ENCODE peak calls at places on chromosomes 3 and 15, in ten cellular contexts. One of them, this sample, is unnamed.

GRCh38 chr3:171262431-171262830 is 197.8 kb downstream of the TNIK start:
- DNase-seq in stimulated activated CD8-positive, alpha-beta memory T cell treated with anti-CD3 and anti-CD28 coated beads, Interleukin-2, amount 100 ng/mL, for 48 hours: no peak
- DNase-seq in NB4: no peak
- DNase-seq in Kasumi-1: no peak
- DNase-seq in breast epithelium: no peak
- DNase-seq in hippocampal formation: no peak
- DNase-seq in stimulated activated CD4-positive, alpha-beta T cell treated with anti-CD3 and anti-CD28 coated beads, Interleukin-1b, Interleukin-23, amount 100 ng/mL, for 4 hours: no peak
- DNase-seq in GM20000: no peak
- DNase-seq in left colon: no peak
- DNase-seq in MM.1S: no peak
- DNase-seq in this sample: no peak

GRCh38 chr15:84398763-84399701 is 163.5 kb downstream of the GOLGA6L4 start:
- DNase-seq in NB4: peak
- DNase-seq in hippocampal formation: no peak
- DNase-seq in stimulated activated CD4-positive, alpha-beta T cell treated with anti-CD3 and anti-CD28 coated beads, Interleukin-1b, Interleukin-23, amount 100 ng/mL, for 4 hours: no peak
- DNase-seq in left colon: no peak
- DNase-seq in GM20000: no peak
- DNase-seq in breast epithelium: peak
- DNase-seq in stimulated activated CD8-positive, alpha-beta memory T cell treated with anti-CD3 and anti-CD28 coated beads, Interleukin-2, amount 100 ng/mL, for 48 hours: no peak
- DNase-seq in Kasumi-1: no peak
- DNase-seq in MM.1S: no peak
- DNase-seq in this sample: no peak

GRCh38 chr3:193605876-193606275 is 12.9 kb downstream of the OPA1 start:
- DNase-seq in Kasumi-1: peak
- DNase-seq in MM.1S: peak
- DNase-seq in stimulated activated CD4-positive, alpha-beta T cell treated with anti-CD3 and anti-CD28 coated beads, Interleukin-1b, Interleukin-23, amount 100 ng/mL, for 4 hours: peak
- DNase-seq in breast epithelium: peak
- DNase-seq in GM20000: peak
- DNase-seq in stimulated activated CD8-positive, alpha-beta memory T cell treated with anti-CD3 and anti-CD28 coated beads, Interleukin-2, amount 100 ng/mL, for 48 hours: no peak
- DNase-seq in NB4: peak
- DNase-seq in left colon: peak
- DNase-seq in hippocampal formation: peak
- DNase-seq in this sample: peak

GRCh38 chr3:32194653-32195052 is 43.8 kb upstream of the CMTM8 start:
- DNase-seq in MM.1S: no peak
- DNase-seq in breast epithelium: no peak
- DNase-seq in NB4: no peak
- DNase-seq in GM20000: no peak
- DNase-seq in Kasumi-1: no peak
- DNase-seq in stimulated activated CD4-positive, alpha-beta T cell treated with anti-CD3 and anti-CD28 coated beads, Interleukin-1b, Interleukin-23, amount 100 ng/mL, for 4 hours: no peak
- DNase-seq in stimulated activated CD8-positive, alpha-beta memory T cell treated with anti-CD3 and anti-CD28 coated beads, Interleukin-2, amount 100 ng/mL, for 48 hours: no peak
- DNase-seq in hippocampal formation: no peak
- DNase-seq in left colon: no peak
- DNase-seq in this sample: no peak

GRCh38 chr3:34132069-34132677 is 333.7 kb downstream of the PDCD6IP start:
- DNase-seq in NB4: no peak
- DNase-seq in breast epithelium: no peak
- DNase-seq in left colon: no peak
- DNase-seq in stimulated activated CD4-positive, alpha-beta T cell treated with anti-CD3 and anti-CD28 coated beads, Interleukin-1b, Interleukin-23, amount 100 ng/mL, for 4 hours: no peak
- DNase-seq in stimulated activated CD8-positive, alpha-beta memory T cell treated with anti-CD3 and anti-CD28 coated beads, Interleukin-2, amount 100 ng/mL, for 48 hours: no peak
- DNase-seq in GM20000: no peak
- DNase-seq in MM.1S: no peak
- DNase-seq in Kasumi-1: peak
- DNase-seq in hippocampal formation: peak
- DNase-seq in this sample: no peak

GRCh38 chr3:177905173-177905894 is 630.9 kb upstream of the KCNMB2 start:
- DNase-seq in NB4: no peak
- DNase-seq in breast epithelium: no peak
- DNase-seq in MM.1S: no peak
- DNase-seq in Kasumi-1: no peak
- DNase-seq in GM20000: no peak
- DNase-seq in left colon: no peak
- DNase-seq in stimulated activated CD8-positive, alpha-beta memory T cell treated with anti-CD3 and anti-CD28 coated beads, Interleukin-2, amount 100 ng/mL, for 48 hours: no peak
- DNase-seq in stimulated activated CD4-positive, alpha-beta T cell treated with anti-CD3 and anti-CD28 coated beads, Interleukin-1b, Interleukin-23, amount 100 ng/mL, for 4 hours: no peak
- DNase-seq in hippocampal formation: peak
- DNase-seq in this sample: no peak

GRCh38 chr3:114551770-114552526 is 258.1 kb downstream of the TIGIT start:
- DNase-seq in left colon: no peak
- DNase-seq in GM20000: no peak
- DNase-seq in breast epithelium: no peak
- DNase-seq in stimulated activated CD8-positive, alpha-beta memory T cell treated with anti-CD3 and anti-CD28 coated beads, Interleukin-2, amount 100 ng/mL, for 48 hours: no peak
- DNase-seq in hippocampal formation: no peak
- DNase-seq in MM.1S: no peak
- DNase-seq in NB4: no peak
- DNase-seq in Kasumi-1: no peak
- DNase-seq in stimulated activated CD4-positive, alpha-beta T cell treated with anti-CD3 and anti-CD28 coated beads, Interleukin-1b, Interleukin-23, amount 100 ng/mL, for 4 hours: no peak
- DNase-seq in this sample: no peak

GRCh38 chr15:57251941-57252340 is 124.4 kb upstream of the CGNL1 start:
- DNase-seq in stimulated activated CD4-positive, alpha-beta T cell treated with anti-CD3 and anti-CD28 coated beads, Interleukin-1b, Interleukin-23, amount 100 ng/mL, for 4 hours: no peak
- DNase-seq in breast epithelium: no peak
- DNase-seq in left colon: no peak
- DNase-seq in stimulated activated CD8-positive, alpha-beta memory T cell treated with anti-CD3 and anti-CD28 coated beads, Interleukin-2, amount 100 ng/mL, for 48 hours: no peak
- DNase-seq in hippocampal formation: no peak
- DNase-seq in GM20000: no peak
- DNase-seq in Kasumi-1: no peak
- DNase-seq in MM.1S: no peak
- DNase-seq in NB4: no peak
- DNase-seq in this sample: no peak

GRCh38 chr15:89114974-89115373 is 26.7 kb downstream of the ABHD2 start:
- DNase-seq in breast epithelium: no peak
- DNase-seq in GM20000: no peak
- DNase-seq in left colon: no peak
- DNase-seq in Kasumi-1: no peak
- DNase-seq in stimulated activated CD4-positive, alpha-beta T cell treated with anti-CD3 and anti-CD28 coated beads, Interleukin-1b, Interleukin-23, amount 100 ng/mL, for 4 hours: no peak
- DNase-seq in MM.1S: peak
- DNase-seq in NB4: no peak
- DNase-seq in stimulated activated CD8-positive, alpha-beta memory T cell treated with anti-CD3 and anti-CD28 coated beads, Interleukin-2, amount 100 ng/mL, for 48 hours: no peak
- DNase-seq in hippocampal formation: peak
- DNase-seq in this sample: no peak

GRCh38 chr3:150303776-150304175 is 104.3 kb upstream of the TSC22D2 start:
- DNase-seq in left colon: no peak
- DNase-seq in stimulated activated CD8-positive, alpha-beta memory T cell treated with anti-CD3 and anti-CD28 coated beads, Interleukin-2, amount 100 ng/mL, for 48 hours: no peak
- DNase-seq in stimulated activated CD4-positive, alpha-beta T cell treated with anti-CD3 and anti-CD28 coated beads, Interleukin-1b, Interleukin-23, amount 100 ng/mL, for 4 hours: no peak
- DNase-seq in GM20000: no peak
- DNase-seq in NB4: peak
- DNase-seq in MM.1S: peak
- DNase-seq in Kasumi-1: no peak
- DNase-seq in breast epithelium: no peak
- DNase-seq in hippocampal formation: no peak
- DNase-seq in this sample: peak

GRCh38 chr3:6326760-6327159 is 534.2 kb upstream of the GRM7 start:
- DNase-seq in GM20000: no peak
- DNase-seq in stimulated activated CD4-positive, alpha-beta T cell treated with anti-CD3 and anti-CD28 coated beads, Interleukin-1b, Interleukin-23, amount 100 ng/mL, for 4 hours: no peak
- DNase-seq in left colon: no peak
- DNase-seq in MM.1S: no peak
- DNase-seq in hippocampal formation: no peak
- DNase-seq in breast epithelium: no peak
- DNase-seq in stimulated activated CD8-positive, alpha-beta memory T cell treated with anti-CD3 and anti-CD28 coated beads, Interleukin-2, amount 100 ng/mL, for 48 hours: no peak
- DNase-seq in Kasumi-1: no peak
- DNase-seq in NB4: no peak
- DNase-seq in this sample: no peak

GRCh38 chr15:51260262-51260661 is 78.1 kb downstream of the CYP19A1 start:
- DNase-seq in Kasumi-1: no peak
- DNase-seq in GM20000: no peak
- DNase-seq in breast epithelium: no peak
- DNase-seq in stimulated activated CD8-positive, alpha-beta memory T cell treated with anti-CD3 and anti-CD28 coated beads, Interleukin-2, amount 100 ng/mL, for 48 hours: no peak
- DNase-seq in left colon: no peak
- DNase-seq in NB4: no peak
- DNase-seq in stimulated activated CD4-positive, alpha-beta T cell treated with anti-CD3 and anti-CD28 coated beads, Interleukin-1b, Interleukin-23, amount 100 ng/mL, for 4 hours: no peak
- DNase-seq in MM.1S: no peak
- DNase-seq in hippocampal formation: no peak
- DNase-seq in this sample: no peak

GRCh38 chr15:52423852-52424251 is 104.8 kb downstream of the MYO5A start:
- DNase-seq in GM20000: no peak
- DNase-seq in stimulated activated CD4-positive, alpha-beta T cell treated with anti-CD3 and anti-CD28 coated beads, Interleukin-1b, Interleukin-23, amount 100 ng/mL, for 4 hours: no peak
- DNase-seq in hippocampal formation: no peak
- DNase-seq in left colon: no peak
- DNase-seq in NB4: no peak
- DNase-seq in Kasumi-1: no peak
- DNase-seq in breast epithelium: no peak
- DNase-seq in stimulated activated CD8-positive, alpha-beta memory T cell treated with anti-CD3 and anti-CD28 coated beads, Interleukin-2, amount 100 ng/mL, for 48 hours: no peak
- DNase-seq in MM.1S: no peak
- DNase-seq in this sample: no peak

GRCh38 chr15:27676647-27677046 is 422.5 kb downstream of the OCA2 start:
- DNase-seq in stimulated activated CD8-positive, alpha-beta memory T cell treated with anti-CD3 and anti-CD28 coated beads, Interleukin-2, amount 100 ng/mL, for 48 hours: no peak
- DNase-seq in hippocampal formation: no peak
- DNase-seq in NB4: no peak
- DNase-seq in GM20000: no peak
- DNase-seq in MM.1S: no peak
- DNase-seq in Kasumi-1: no peak
- DNase-seq in stimulated activated CD4-positive, alpha-beta T cell treated with anti-CD3 and anti-CD28 coated beads, Interleukin-1b, Interleukin-23, amount 100 ng/mL, for 4 hours: no peak
- DNase-seq in breast epithelium: no peak
- DNase-seq in left colon: no peak
- DNase-seq in this sample: no peak

GRCh38 chr3:44418549-44418948 is 58.9 kb downstream of the ZNF445 start:
- DNase-seq in GM20000: no peak
- DNase-seq in MM.1S: no peak
- DNase-seq in left colon: no peak
- DNase-seq in stimulated activated CD8-positive, alpha-beta memory T cell treated with anti-CD3 and anti-CD28 coated beads, Interleukin-2, amount 100 ng/mL, for 48 hours: no peak
- DNase-seq in hippocampal formation: no peak
- DNase-seq in stimulated activated CD4-positive, alpha-beta T cell treated with anti-CD3 and anti-CD28 coated beads, Interleukin-1b, Interleukin-23, amount 100 ng/mL, for 4 hours: no peak
- DNase-seq in Kasumi-1: no peak
- DNase-seq in NB4: no peak
- DNase-seq in breast epithelium: no peak
- DNase-seq in this sample: no peak

GRCh38 chr3:169148448-169149348 is 514.8 kb downstream of the MECOM start:
- DNase-seq in stimulated activated CD4-positive, alpha-beta T cell treated with anti-CD3 and anti-CD28 coated beads, Interleukin-1b, Interleukin-23, amount 100 ng/mL, for 4 hours: no peak
- DNase-seq in left colon: no peak
- DNase-seq in hippocampal formation: no peak
- DNase-seq in Kasumi-1: no peak
- DNase-seq in GM20000: no peak
- DNase-seq in NB4: no peak
- DNase-seq in breast epithelium: no peak
- DNase-seq in stimulated activated CD8-positive, alpha-beta memory T cell treated with anti-CD3 and anti-CD28 coated beads, Interleukin-2, amount 100 ng/mL, for 48 hours: no peak
- DNase-seq in MM.1S: no peak
- DNase-seq in this sample: no peak

GRCh38 chr15:34610388-34610787 is 26.9 kb upstream of the GOLGA8B start:
- DNase-seq in left colon: no peak
- DNase-seq in stimulated activated CD4-positive, alpha-beta T cell treated with anti-CD3 and anti-CD28 coated beads, Interleukin-1b, Interleukin-23, amount 100 ng/mL, for 4 hours: no peak
- DNase-seq in MM.1S: peak
- DNase-seq in stimulated activated CD8-positive, alpha-beta memory T cell treated with anti-CD3 and anti-CD28 coated beads, Interleukin-2, amount 100 ng/mL, for 48 hours: no peak
- DNase-seq in hippocampal formation: no peak
- DNase-seq in Kasumi-1: peak
- DNase-seq in GM20000: no peak
- DNase-seq in NB4: peak
- DNase-seq in breast epithelium: no peak
- DNase-seq in this sample: peak

GRCh38 chr3:76122007-76122406 is 336.7 kb upstream of the ZNF717 start:
- DNase-seq in stimulated activated CD4-positive, alpha-beta T cell treated with anti-CD3 and anti-CD28 coated beads, Interleukin-1b, Interleukin-23, amount 100 ng/mL, for 4 hours: no peak
- DNase-seq in breast epithelium: no peak
- DNase-seq in NB4: peak
- DNase-seq in GM20000: no peak
- DNase-seq in left colon: no peak
- DNase-seq in MM.1S: no peak
- DNase-seq in hippocampal formation: no peak
- DNase-seq in stimulated activated CD8-positive, alpha-beta memory T cell treated with anti-CD3 and anti-CD28 coated beads, Interleukin-2, amount 100 ng/mL, for 48 hours: no peak
- DNase-seq in Kasumi-1: peak
- DNase-seq in this sample: peak

GRCh38 chr15:26449296-26449695 is 323.6 kb downstream of the GABRB3 start:
- DNase-seq in hippocampal formation: no peak
- DNase-seq in NB4: no peak
- DNase-seq in MM.1S: no peak
- DNase-seq in stimulated activated CD4-positive, alpha-beta T cell treated with anti-CD3 and anti-CD28 coated beads, Interleukin-1b, Interleukin-23, amount 100 ng/mL, for 4 hours: no peak
- DNase-seq in left colon: no peak
- DNase-seq in Kasumi-1: no peak
- DNase-seq in GM20000: no peak
- DNase-seq in breast epithelium: no peak
- DNase-seq in stimulated activated CD8-positive, alpha-beta memory T cell treated with anti-CD3 and anti-CD28 coated beads, Interleukin-2, amount 100 ng/mL, for 48 hours: no peak
- DNase-seq in this sample: no peak

GRCh38 chr15:99970891-99971330 is 237.7 kb upstream of the LYSMD4 start:
- DNase-seq in stimulated activated CD4-positive, alpha-beta T cell treated with anti-CD3 and anti-CD28 coated beads, Interleukin-1b, Interleukin-23, amount 100 ng/mL, for 4 hours: no peak
- DNase-seq in hippocampal formation: no peak
- DNase-seq in left colon: no peak
- DNase-seq in GM20000: no peak
- DNase-seq in MM.1S: no peak
- DNase-seq in Kasumi-1: no peak
- DNase-seq in NB4: no peak
- DNase-seq in stimulated activated CD8-positive, alpha-beta memory T cell treated with anti-CD3 and anti-CD28 coated beads, Interleukin-2, amount 100 ng/mL, for 48 hours: no peak
- DNase-seq in breast epithelium: no peak
- DNase-seq in this sample: no peak

GRCh38 chr3:127081001-127081720 is 98.2 kb downstream of the PLXNA1 start:
- DNase-seq in MM.1S: no peak
- DNase-seq in left colon: no peak
- DNase-seq in hippocampal formation: no peak
- DNase-seq in Kasumi-1: no peak
- DNase-seq in stimulated activated CD4-positive, alpha-beta T cell treated with anti-CD3 and anti-CD28 coated beads, Interleukin-1b, Interleukin-23, amount 100 ng/mL, for 4 hours: no peak
- DNase-seq in stimulated activated CD8-positive, alpha-beta memory T cell treated with anti-CD3 and anti-CD28 coated beads, Interleukin-2, amount 100 ng/mL, for 48 hours: no peak
- DNase-seq in breast epithelium: no peak
- DNase-seq in GM20000: no peak
- DNase-seq in NB4: no peak
- DNase-seq in this sample: no peak

GRCh38 chr3:118476885-118477618 is 557.6 kb downstream of the IGSF11 start:
- DNase-seq in Kasumi-1: no peak
- DNase-seq in stimulated activated CD4-positive, alpha-beta T cell treated with anti-CD3 and anti-CD28 coated beads, Interleukin-1b, Interleukin-23, amount 100 ng/mL, for 4 hours: no peak
- DNase-seq in NB4: no peak
- DNase-seq in stimulated activated CD8-positive, alpha-beta memory T cell treated with anti-CD3 and anti-CD28 coated beads, Interleukin-2, amount 100 ng/mL, for 48 hours: no peak
- DNase-seq in left colon: no peak
- DNase-seq in MM.1S: no peak
- DNase-seq in breast epithelium: no peak
- DNase-seq in GM20000: no peak
- DNase-seq in hippocampal formation: no peak
- DNase-seq in this sample: no peak

GRCh38 chr15:59762558-59762957 is 73.4 kb upstream of the BNIP2 start:
- DNase-seq in left colon: no peak
- DNase-seq in NB4: no peak
- DNase-seq in GM20000: no peak
- DNase-seq in breast epithelium: no peak
- DNase-seq in stimulated activated CD8-positive, alpha-beta memory T cell treated with anti-CD3 and anti-CD28 coated beads, Interleukin-2, amount 100 ng/mL, for 48 hours: no peak
- DNase-seq in Kasumi-1: no peak
- DNase-seq in stimulated activated CD4-positive, alpha-beta T cell treated with anti-CD3 and anti-CD28 coated beads, Interleukin-1b, Interleukin-23, amount 100 ng/mL, for 4 hours: no peak
- DNase-seq in hippocampal formation: no peak
- DNase-seq in MM.1S: no peak
- DNase-seq in this sample: no peak

GRCh38 chr15:51077565-51078153 is 17.0 kb downstream of the TNFAIP8L3 start:
- DNase-seq in MM.1S: peak
- DNase-seq in NB4: peak
- DNase-seq in GM20000: peak
- DNase-seq in Kasumi-1: no peak
- DNase-seq in stimulated activated CD8-positive, alpha-beta memory T cell treated with anti-CD3 and anti-CD28 coated beads, Interleukin-2, amount 100 ng/mL, for 48 hours: peak
- DNase-seq in stimulated activated CD4-positive, alpha-beta T cell treated with anti-CD3 and anti-CD28 coated beads, Interleukin-1b, Interleukin-23, amount 100 ng/mL, for 4 hours: peak
- DNase-seq in hippocampal formation: no peak
- DNase-seq in left colon: peak
- DNase-seq in breast epithelium: peak
- DNase-seq in this sample: peak

GRCh38 chr15:96225642-96226259 is 104.7 kb upstream of the NR2F2 start:
- DNase-seq in stimulated activated CD4-positive, alpha-beta T cell treated with anti-CD3 and anti-CD28 coated beads, Interleukin-1b, Interleukin-23, amount 100 ng/mL, for 4 hours: no peak
- DNase-seq in GM20000: no peak
- DNase-seq in MM.1S: no peak
- DNase-seq in hippocampal formation: no peak
- DNase-seq in Kasumi-1: no peak
- DNase-seq in breast epithelium: no peak
- DNase-seq in stimulated activated CD8-positive, alpha-beta memory T cell treated with anti-CD3 and anti-CD28 coated beads, Interleukin-2, amount 100 ng/mL, for 48 hours: no peak
- DNase-seq in NB4: no peak
- DNase-seq in left colon: no peak
- DNase-seq in this sample: no peak

GRCh38 chr3:54120657-54121403 is 1.5 kb upstream of the CACNA2D3 start:
- DNase-seq in hippocampal formation: no peak
- DNase-seq in GM20000: peak
- DNase-seq in Kasumi-1: no peak
- DNase-seq in MM.1S: peak
- DNase-seq in stimulated activated CD4-positive, alpha-beta T cell treated with anti-CD3 and anti-CD28 coated beads, Interleukin-1b, Interleukin-23, amount 100 ng/mL, for 4 hours: no peak
- DNase-seq in breast epithelium: no peak
- DNase-seq in NB4: no peak
- DNase-seq in left colon: peak
- DNase-seq in stimulated activated CD8-positive, alpha-beta memory T cell treated with anti-CD3 and anti-CD28 coated beads, Interleukin-2, amount 100 ng/mL, for 48 hours: no peak
- DNase-seq in this sample: peak

GRCh38 chr15:45373961-45374360 is 4.4 kb downstream of the GATM start:
- DNase-seq in stimulated activated CD4-positive, alpha-beta T cell treated with anti-CD3 and anti-CD28 coated beads, Interleukin-1b, Interleukin-23, amount 100 ng/mL, for 4 hours: no peak
- DNase-seq in breast epithelium: no peak
- DNase-seq in hippocampal formation: no peak
- DNase-seq in MM.1S: no peak
- DNase-seq in Kasumi-1: no peak
- DNase-seq in NB4: no peak
- DNase-seq in stimulated activated CD8-positive, alpha-beta memory T cell treated with anti-CD3 and anti-CD28 coated beads, Interleukin-2, amount 100 ng/mL, for 48 hours: no peak
- DNase-seq in left colon: no peak
- DNase-seq in GM20000: no peak
- DNase-seq in this sample: no peak

GRCh38 chr3:115671761-115672455 is 48.6 kb downstream of the GAP43 start:
- DNase-seq in stimulated activated CD8-positive, alpha-beta memory T cell treated with anti-CD3 and anti-CD28 coated beads, Interleukin-2, amount 100 ng/mL, for 48 hours: no peak
- DNase-seq in breast epithelium: no peak
- DNase-seq in GM20000: no peak
- DNase-seq in left colon: no peak
- DNase-seq in MM.1S: peak
- DNase-seq in NB4: no peak
- DNase-seq in hippocampal formation: no peak
- DNase-seq in Kasumi-1: no peak
- DNase-seq in stimulated activated CD4-positive, alpha-beta T cell treated with anti-CD3 and anti-CD28 coated beads, Interleukin-1b, Interleukin-23, amount 100 ng/mL, for 4 hours: no peak
- DNase-seq in this sample: peak